ENCODE peak calls at places on chromosomes 4 and X, in nine cellular contexts. Y is fibroblast of lung, A is hepatocyte, I is PC-3, P is astrocyte, Z is neural progenitor cell, T is GM23338, Q is mammary epithelial cell, V is K562. U is an unnamed sample.

GRCh38 chr4:48173055-48173991 is 39.3 kb upstream of the TXK start:
- DNase-seq in Y (peak; percentile 52), A (peak; percentile 35), I (peak; percentile 52), P (peak; percentile 25), Z (peak; percentile 2), T (peak; percentile 19), Q (peak; percentile 85), V (peak; percentile 41), U (peak; percentile 63)

GRCh38 chr4:38030023-38030422 is 69.8 kb downstream of the PTTG2 start:
- DNase-seq in Y (peak; percentile 72), A (no peak), I (no peak), P (peak; percentile 61), Z (no peak), T (no peak), Q (peak; percentile 10), V (no peak), U (no peak)

GRCh38 chrX:107171369-107172102 is 34.7 kb downstream of the NUP62CL start:
- DNase-seq in Y (no peak), A (no peak), I (no peak), P (no peak), Z (no peak), T (no peak), Q (peak; percentile 21), V (no peak), U (no peak)

GRCh38 chr4:17557880-17558279 is 19.1 kb upstream of the LAP3 start:
- DNase-seq in Y (no peak), A (no peak), I (peak; percentile 60), P (no peak), Z (no peak), T (no peak), Q (no peak), V (no peak), U (no peak)

GRCh38 chr4:153465583-153465921 is 608 bp upstream of the TMEM131L start:
- DNase-seq in Y (peak; percentile 59), A (peak; percentile 60), I (peak; percentile 47), P (no peak), Z (peak; percentile 54), T (peak; percentile 63), Q (peak; percentile 51), V (peak; percentile 60), U (peak; percentile 16)

GRCh38 chrX:53435997-53436396 is 1.8 kb upstream of the HSD17B10 start:
- DNase-seq in Y (peak; percentile 66), A (peak; percentile 71), I (peak; percentile 77), P (peak; percentile 47), Z (peak; percentile 77), T (peak; percentile 79), Q (peak; percentile 56), V (peak; percentile 73), U (peak; percentile 51)

GRCh38 chr4:71290074-71290473 is 48.7 kb upstream of the SLC4A4 start:
- DNase-seq in Y (peak; percentile 89), A (no peak), I (peak; percentile 57), P (peak; percentile 84), Z (no peak), T (no peak), Q (peak; percentile 10), V (no peak), U (no peak)

GRCh38 chrX:1394731-1395501 is 3.0 kb upstream of the SLC25A6 start:
- DNase-seq in Y (no peak), A (no peak), I (no peak), P (no peak), Z (no peak), T (no peak), Q (no peak), V (no peak), U (no peak)

GRCh38 chr4:159416073-159416472 is 313.2 kb downstream of the RAPGEF2 start:
- DNase-seq in Y (no peak), A (no peak), I (peak; percentile 89), P (no peak), Z (no peak), T (no peak), Q (no peak), V (no peak), U (no peak)

GRCh38 chr4:185018834-185019450 is 652 bp downstream of the HELT start:
- DNase-seq in Y (no peak), A (no peak), I (no peak), P (no peak), Z (peak; percentile 42), T (peak; percentile 66), Q (peak; percentile 40), V (no peak), U (no peak)

GRCh38 chr4:137427411-137427810 is 104.9 kb downstream of the PCDH18 start:
- DNase-seq in Y (no peak), A (no peak), I (no peak), P (no peak), Z (no peak), T (no peak), Q (no peak), V (no peak), U (no peak)

GRCh38 chr4:62250100-62250499 is 1050.0 kb downstream of the ADGRL3 start:
- DNase-seq in Y (no peak), A (no peak), I (no peak), P (no peak), Z (no peak), T (no peak), Q (no peak), V (no peak), U (no peak)

GRCh38 chrX:129759576-129760061 is 20.1 kb upstream of the SASH3 start:
- DNase-seq in Y (peak; percentile 93), A (no peak), I (peak; percentile 55), P (peak; percentile 91), Z (peak; percentile 34), T (peak; percentile 2), Q (peak; percentile 69), V (no peak), U (no peak)

GRCh38 chr4:48295116-48295515 is 25.5 kb upstream of the TEC start:
- DNase-seq in Y (peak; percentile 40), A (no peak), I (no peak), P (no peak), Z (no peak), T (no peak), Q (no peak), V (no peak), U (no peak)

GRCh38 chrX:153831435-153832150 is 1.2 kb upstream of the PDZD4 start:
- DNase-seq in Y (no peak), A (no peak), I (no peak), P (no peak), Z (no peak), T (no peak), Q (no peak), V (no peak), U (no peak)
- TF ChIP-seq EZH2 in Y (peak; percentile 65), A (no peak), I (no peak), P (no peak), Z (no peak), T (no peak), Q (no peak), V (no peak), U (no peak)

DNA sequence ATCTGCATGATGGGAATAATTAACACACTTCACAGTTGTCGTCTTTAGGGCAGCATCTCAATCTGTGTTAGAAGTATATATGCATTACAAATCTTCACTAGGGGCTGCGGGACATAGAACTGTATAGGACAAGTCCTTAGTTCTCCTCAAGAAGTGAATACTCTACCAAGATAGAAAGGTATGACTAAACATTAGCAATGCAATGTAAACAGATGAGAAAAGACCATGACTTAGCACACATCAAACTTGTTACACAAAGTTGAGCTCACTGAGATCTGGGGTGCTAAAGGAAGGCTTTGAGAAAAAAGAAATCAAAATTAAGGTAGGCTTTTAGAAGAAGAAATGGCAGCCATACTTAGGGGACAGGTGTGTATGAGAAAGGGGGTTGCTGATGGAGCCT is 182.1 kb upstream of the MAP3K15 start:
- DNase-seq in Y (peak; percentile 32), A (no peak), I (peak; percentile 80), P (no peak), Z (no peak), T (no peak), Q (peak; percentile 44), V (no peak), U (no peak)
- H3K4me1 ChIP-seq in Y (peaks cover 2% of the 10 kb centered on the region), A (no peaks in the 10 kb centered on the region), I (peaks cover 37% of the 10 kb centered on the region), P (peaks cover 10% of the 10 kb centered on the region), Z (no peaks in the 10 kb centered on the region), T (peaks cover 9% of the 10 kb centered on the region), Q (peaks cover 12% of the 10 kb centered on the region), V (no peaks in the 10 kb centered on the region), U (no peaks in the 10 kb centered on the region)

GRCh38 chrX:25005034-25005381 is 10.8 kb downstream of the ARX start:
- DNase-seq in Y (no peak), A (no peak), I (no peak), P (no peak), Z (no peak), T (peak; percentile 57), Q (no peak), V (no peak), U (no peak)

GRCh38 chrX:25009407-25009806 is 6.4 kb downstream of the ARX start:
- DNase-seq in Y (no peak), A (no peak), I (no peak), P (no peak), Z (no peak), T (no peak), Q (no peak), V (no peak), U (no peak)

GRCh38 chrX:25006586-25007058 is 9.1 kb downstream of the ARX start:
- DNase-seq in Y (no peak), A (no peak), I (no peak), P (no peak), Z (peak; percentile 39), T (no peak), Q (no peak), V (no peak), U (no peak)

GRCh38 chrX:25005382-25006185 is 10.2 kb downstream of the ARX start:
- DNase-seq in Y (no peak), A (no peak), I (no peak), P (no peak), Z (peak; percentile 53), T (no peak), Q (no peak), V (no peak), U (no peak)

DNA sequence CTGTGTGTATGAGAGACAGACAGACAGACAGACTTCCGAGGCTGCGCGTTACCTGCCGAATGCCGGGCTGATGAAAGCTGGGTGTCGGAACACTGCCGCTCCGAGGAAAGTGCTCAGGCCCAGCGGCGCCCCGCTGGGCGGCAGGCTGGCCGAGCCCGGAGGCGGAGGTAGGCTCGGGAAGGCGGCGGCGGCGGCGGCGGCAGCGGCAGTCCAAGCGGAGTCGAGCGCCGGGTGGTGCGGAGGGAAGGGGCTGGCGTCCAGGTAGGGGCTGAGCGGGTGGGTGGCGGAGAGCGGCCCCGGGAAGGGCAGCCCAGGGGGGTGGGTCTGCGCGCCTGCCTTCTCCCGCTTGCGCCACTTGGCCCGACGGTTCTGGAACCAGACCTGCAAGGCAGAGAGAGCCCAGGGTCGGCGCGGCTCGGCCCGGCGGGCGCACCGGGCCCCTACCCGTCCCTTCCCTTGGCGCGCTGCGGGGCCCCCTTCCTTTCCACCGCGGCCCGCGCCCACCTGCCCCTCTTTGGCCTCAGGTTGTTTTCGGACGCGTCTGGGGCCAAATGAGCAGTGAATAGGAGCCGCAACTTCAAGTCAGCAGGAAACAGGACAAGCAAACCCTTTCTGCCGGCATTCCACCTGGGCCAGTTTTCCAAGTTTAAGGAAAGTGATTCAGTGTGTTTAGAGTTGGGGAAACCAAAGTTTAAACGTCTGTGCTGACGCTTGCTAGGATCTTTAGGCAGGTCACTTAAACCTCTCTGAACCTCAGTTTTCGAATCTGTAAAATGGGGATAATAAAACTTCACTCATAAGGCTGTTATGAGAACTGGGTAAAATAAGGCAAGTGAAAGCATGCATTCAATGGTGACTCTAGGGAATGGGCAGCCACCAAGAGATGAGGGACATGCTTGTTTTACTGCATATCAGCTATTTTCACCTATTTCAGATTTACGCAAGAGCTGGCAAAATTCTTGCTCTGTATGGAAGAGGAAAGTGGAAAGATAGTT is 8.4 kb downstream of the ARX start:
- DNase-seq in Y (no peak), A (no peak), I (no peak), P (no peak), Z (peak; percentile 67), T (peak; percentile 59), Q (no peak), V (no peak), U (no peak)
- TF ChIP-seq EZH2 in Y (peak; percentile 79), A (peak; percentile 99), I (peak; percentile 96), P (peak; percentile 51), Z (peak; percentile 89), T (peak; percentile 80), Q (peak; percentile 81), V (no peak), U (no peak)

GRCh38 chr4:85147481-85148076 is 181.1 kb upstream of the WDFY3 start:
- DNase-seq in Y (peak; percentile 56), A (peak; percentile 81), I (peak; percentile 68), P (peak; percentile 35), Z (peak; percentile 69), T (peak; percentile 88), Q (peak; percentile 41), V (peak; percentile 22), U (peak; percentile 69)
- H3K4me1 ChIP-seq in Y (no peaks in the 10 kb centered on the region), A (no peaks in the 10 kb centered on the region), I (no peaks in the 10 kb centered on the region), P (no peaks in the 10 kb centered on the region), Z (no peaks in the 10 kb centered on the region), T (no peaks in the 10 kb centered on the region), Q (peaks cover 3% of the 10 kb centered on the region), V (no peaks in the 10 kb centered on the region), U (no peaks in the 10 kb centered on the region)